ENCODE peak calls at places on chromosomes 4 and X, in eight cellular contexts. E is adipocyte; B is lower lobe of right lung; L is stimulated activated CD8-positive, alpha-beta memory T cell treated with anti-CD3 and anti-CD28 coated beads, Interleukin-7, amount 100 ng/mL, for 4 hours; S is mammary epithelial cell; P is AG09319; Y is body of pancreas; V is left ventricle myocardium inferior. M is an unnamed sample.

GRCh38 chrX:69504626-69505612 is 793 bp downstream of the NALF2 start:
- DNase-seq in E (no peak), Y (no peak), B (no peak), V (no peak), L (no peak), S (no peak), P (no peak), M (no peak)

GRCh38 chrX:68832101-68832416 is 3.2 kb downstream of the EFNB1 start:
- DNase-seq in L (no peak), P (peak), E (peak), B (peak), V (peak), S (peak), Y (no peak), M (peak)

GRCh38 chrX:17328837-17329236 is 46.2 kb upstream of the NHS start:
- DNase-seq in Y (no peak), P (no peak), E (no peak), L (no peak), S (no peak), B (no peak), V (no peak), M (no peak)

GRCh38 chr4:176575141-176575731 is 217.5 kb downstream of the VEGFC start:
- DNase-seq in B (no peak), Y (no peak), P (no peak), L (no peak), E (no peak), S (no peak), V (no peak), M (no peak)

GRCh38 chrX:154121961-154122360 is 22.1 kb upstream of the OPN1LW start:
- DNase-seq in P (no peak), Y (no peak), V (no peak), B (no peak), S (no peak), E (no peak), L (no peak), M (no peak)

GRCh38 chr4:40613456-40613855 is 16.2 kb downstream of the RBM47 start:
- DNase-seq in E (no peak), B (no peak), L (no peak), Y (no peak), S (no peak), V (no peak), P (no peak), M (no peak)

GRCh38 chr4:66572949-66573348 is 902.7 kb upstream of the EPHA5 start:
- DNase-seq in L (no peak), S (peak), E (peak), P (no peak), V (no peak), Y (no peak), B (no peak), M (no peak)

GRCh38 chr4:48375651-48376291 is 34.4 kb downstream of the SLAIN2 start:
- DNase-seq in B (no peak), S (peak), Y (no peak), V (no peak), P (peak), L (no peak), E (peak), M (no peak)

GRCh38 chr4:187183826-187184225 is 460.2 kb upstream of the FAT1 start:
- DNase-seq in E (no peak), V (no peak), P (no peak), S (no peak), Y (no peak), B (no peak), L (no peak), M (no peak)

GRCh38 chr4:33453916-33454315 is 2733.7 kb downstream of the PCDH7 start:
- DNase-seq in B (no peak), V (no peak), E (no peak), S (no peak), L (no peak), P (no peak), Y (no peak), M (no peak)

GRCh38 chrX:68204639-68205038 is 228.7 kb downstream of the OPHN1 start:
- DNase-seq in B (no peak), P (no peak), Y (no peak), S (no peak), E (no peak), L (no peak), V (no peak), M (no peak)

GRCh38 chr4:69522554-69522953 is 26.8 kb upstream of the UGT2B4 start:
- DNase-seq in P (no peak), S (no peak), L (no peak), V (no peak), E (no peak), B (no peak), Y (no peak), M (no peak)

GRCh38 chr4:105944535-105944934 is 49.3 kb downstream of the NPNT start:
- DNase-seq in Y (no peak), V (no peak), P (peak), L (no peak), S (no peak), B (no peak), E (peak), M (no peak)

GRCh38 chrX:84729809-84730208 is 227.6 kb upstream of the HDX start:
- DNase-seq in E (peak), V (no peak), L (no peak), S (peak), P (peak), Y (peak), B (no peak), M (no peak)

GRCh38 chr4:186249785-186250739 is 15.9 kb upstream of the F11 start:
- DNase-seq in Y (no peak), P (no peak), E (peak), B (no peak), V (no peak), S (peak), L (no peak), M (no peak)

GRCh38 chr4:123976285-123976684 is 579.7 kb downstream of the SPRY1 start:
- DNase-seq in E (no peak), B (no peak), V (no peak), L (no peak), S (no peak), P (no peak), Y (no peak), M (no peak)

GRCh38 chr4:7323872-7324650 is 110.7 kb downstream of the PSAPL1 start:
- DNase-seq in V (no peak), E (no peak), S (peak), B (peak), P (no peak), Y (no peak), L (no peak), M (peak)

GRCh38 chr4:186808635-186809018 is 85.0 kb upstream of the FAT1 start:
- DNase-seq in V (no peak), L (no peak), E (peak), B (no peak), P (no peak), S (peak), Y (no peak), M (no peak)

GRCh38 chrX:43644124-43644701 is 11.9 kb upstream of the MAOA start:
- DNase-seq in L (no peak), P (no peak), B (no peak), S (peak), E (peak), V (no peak), Y (no peak), M (no peak)

GRCh38 chr4:8850074-8850829 is 21.4 kb downstream of the HMX1 start:
- DNase-seq in V (peak), S (no peak), E (no peak), P (no peak), B (peak), L (no peak), Y (no peak), M (peak)

GRCh38 chrX:149314031-149314430 is 191.1 kb downstream of the IDS start:
- DNase-seq in P (no peak), Y (no peak), L (no peak), E (no peak), B (no peak), S (peak), V (no peak), M (no peak)

GRCh38 chr4:125062079-125062478 is 252.7 kb upstream of the FAT4 start:
- DNase-seq in Y (no peak), B (no peak), L (no peak), V (no peak), E (no peak), S (no peak), P (no peak), M (no peak)

GRCh38 chr4:5164221-5164912 is 113.1 kb downstream of the STK32B start:
- DNase-seq in Y (no peak), B (no peak), S (no peak), L (no peak), P (no peak), E (no peak), V (no peak), M (no peak)

GRCh38 chrX:78375894-78376293 is 48.5 kb upstream of the CYSLTR1 start:
- DNase-seq in Y (no peak), P (no peak), V (no peak), B (no peak), L (no peak), E (no peak), S (peak), M (no peak)

GRCh38 chr4:89836897-89837384 is at the start of gene SNCA:
- DNase-seq in Y (peak), V (peak), P (no peak), E (peak), B (peak), L (no peak), S (peak), M (peak)

GRCh38 chr4:2411786-2412510 is 6.5 kb downstream of the ZFYVE28 start:
- DNase-seq in L (no peak), V (no peak), P (no peak), E (no peak), B (no peak), Y (no peak), S (no peak), M (no peak)

GRCh38 chr4:110705440-110705782 is 82.5 kb upstream of the PITX2 start:
- DNase-seq in L (no peak), S (no peak), P (no peak), Y (no peak), E (no peak), V (no peak), B (no peak), M (no peak)

GRCh38 chr4:168183717-168184571 is 91.6 kb downstream of the ANXA10 start:
- DNase-seq in L (no peak), V (no peak), P (peak), S (peak), Y (no peak), B (no peak), E (peak), M (no peak)

GRCh38 chr4:107718351-107718965 is 1.6 kb downstream of the PAPSS1 start:
- DNase-seq in B (no peak), Y (no peak), V (no peak), E (peak), L (no peak), P (no peak), S (peak), M (no peak)

GRCh38 chrX:124098089-124098488 is 136.6 kb downstream of the STAG2 start:
- DNase-seq in V (no peak), L (no peak), B (no peak), P (peak), Y (no peak), E (peak), S (peak), M (no peak)

GRCh38 chr4:153465583-153465921 is 608 bp upstream of the TMEM131L start:
- DNase-seq in S (peak), P (no peak), Y (peak), V (peak), E (peak), B (peak), L (no peak), M (peak)

GRCh38 chr4:125642645-125643044 is 327.9 kb downstream of the FAT4 start:
- DNase-seq in Y (no peak), B (no peak), E (no peak), L (no peak), S (no peak), V (no peak), P (no peak), M (no peak)

GRCh38 chrX:129833153-129834004 is 10.3 kb downstream of the ZDHHC9 start:
- DNase-seq in V (no peak), L (no peak), P (no peak), B (no peak), E (peak), S (no peak), Y (no peak), M (no peak)

GRCh38 chr4:56767567-56767966 is 53.9 kb downstream of the SPINK2 start:
- DNase-seq in Y (no peak), V (no peak), S (no peak), P (no peak), B (no peak), L (no peak), E (no peak), M (no peak)

M was measured in left ventricle myocardium superior.